ENCODE peak calls at places on chromosomes 2 and 18, in six cellular contexts. X is A549, U is A673, I is ovary, K is endodermal cell, M is MM.1S. E is an unnamed sample.

GRCh38 chr2:11753886-11754704 is 7.7 kb downstream of the LPIN1 start:
- DNase-seq in X (peak; percentile 31), U (peak; percentile 29), M (peak; percentile 87), K (peak; percentile 56), I (no peak), E (no peak)

GRCh38 chr2:213187386-213187785 is 36.0 kb upstream of the IKZF2 start:
- DNase-seq in U (no peak), K (no peak), I (no peak), M (no peak), X (no peak), E (no peak)

GRCh38 chr2:211611061-211611518 is 927.5 kb downstream of the ERBB4 start:
- DNase-seq in I (no peak), U (no peak), X (no peak), M (no peak), K (no peak), E (no peak)

GRCh38 chr2:28709101-28709500 is 42.5 kb upstream of the PPP1CB start:
- DNase-seq in X (no peak), U (no peak), M (no peak), I (no peak), K (no peak), E (peak; percentile 39)

GRCh38 chr18:21391074-21391673 is 149.1 kb downstream of the GREB1L start:
- DNase-seq in M (no peak), K (no peak), I (no peak), X (peak; percentile 4), U (peak; percentile 11), E (no peak)

GRCh38 chr18:42798606-42799005 is 316.9 kb downstream of the RIT2 start:
- DNase-seq in X (no peak), I (no peak), U (no peak), K (peak; percentile 43), M (no peak), E (no peak)

GRCh38 chr2:1798425-1799144 is 54.3 kb upstream of the PXDN start:
- DNase-seq in X (no peak), I (no peak), K (no peak), U (no peak), M (no peak), E (no peak)

GRCh38 chr2:224220581-224221255 is 181.2 kb downstream of the FAM124B start:
- DNase-seq in K (no peak), X (no peak), U (no peak), I (no peak), M (no peak), E (no peak)

GRCh38 chr18:30945769-30946168 is 96.8 kb downstream of the DSC3 start:
- DNase-seq in M (no peak), X (no peak), I (no peak), K (no peak), U (no peak), E (no peak)

GRCh38 chr2:171568085-171568484 is 45.8 kb downstream of the CYBRD1 start:
- DNase-seq in I (no peak), M (no peak), X (no peak), U (peak; percentile 57), K (no peak), E (no peak)

GRCh38 chr2:37874470-37874869 is 50.6 kb upstream of the RMDN2 start:
- DNase-seq in M (no peak), I (no peak), X (no peak), U (no peak), K (no peak), E (no peak)

GRCh38 chr18:35580748-35581534 is 599 bp upstream of the GALNT1 start:
- DNase-seq in M (peak; percentile 75), U (peak; percentile 56), X (no peak), I (peak; percentile 75), K (peak; percentile 85), E (peak; percentile 42)

GRCh38 chr18:3810271-3810670 is 360.3 kb downstream of the TGIF1 start:
- DNase-seq in U (no peak), I (no peak), X (no peak), K (no peak), M (no peak), E (no peak)

GRCh38 chr18:9542924-9543323 is 67.6 kb downstream of the RALBP1 start:
- DNase-seq in X (no peak), I (no peak), U (no peak), M (no peak), K (no peak), E (no peak)

GRCh38 chr18:111292-112014 is 46.9 kb upstream of the USP14 start:
- DNase-seq in K (peak; percentile 85), U (peak; percentile 77), I (peak; percentile 79), M (peak; percentile 78), X (peak; percentile 33), E (peak; percentile 59)
- TF ChIP-seq CTCF in K (no peak), U (no peak), I (no peak), M (no peak), X (no peak), E (no peak)

GRCh38 chr2:219643084-219643473 is 15.6 kb downstream of the SLC4A3 start:
- DNase-seq in K (peak; percentile 46), I (peak; percentile 49), X (no peak), U (no peak), M (no peak), E (no peak)
- H3K4me3 ChIP-seq in K (no peak overlapping the region), I (no peak overlapping the region), X (no peak overlapping the region), U (no peak overlapping the region), M (no peak overlapping the region), E (no peak overlapping the region)

GRCh38 chr18:54690198-54690597 is 99.2 kb downstream of the DYNAP start:
- DNase-seq in M (no peak), I (no peak), U (no peak), K (no peak), X (no peak), E (no peak)
- H3K27ac ChIP-seq in M (no peak overlapping the region), I (no peak overlapping the region), U (no peak overlapping the region), K (no peak overlapping the region), X (no peak overlapping the region), E (no peak overlapping the region)

DNA sequence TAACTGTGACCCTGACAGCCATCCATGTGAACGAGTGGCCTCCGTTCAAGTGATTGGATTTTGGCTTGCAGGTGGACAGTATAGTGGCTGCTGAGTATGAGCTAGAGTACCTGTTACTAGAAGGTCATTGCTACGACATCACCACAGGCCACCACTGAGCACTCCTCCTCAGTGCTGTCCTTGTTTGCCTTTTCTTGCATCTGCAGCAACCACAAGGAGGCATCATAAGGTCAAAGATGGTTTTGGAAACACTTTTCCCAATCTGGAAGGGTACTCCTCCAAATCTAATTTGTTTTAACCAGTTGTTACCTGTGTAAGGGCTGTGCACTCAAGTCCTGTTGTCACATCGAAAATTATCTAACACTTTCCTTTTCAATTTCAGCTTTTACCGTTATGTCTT is 81.2 kb downstream of the UGGT1 start:
- DNase-seq in U (no peak), K (peak; percentile 70), I (no peak), X (no peak), M (no peak), E (no peak)
- TF ChIP-seq CTCF in U (peak; percentile 38), K (peak; percentile 82), I (no peak), X (no peak), M (no peak), E (no peak)

GRCh38 chr18:49071365-49071764 is 120.6 kb upstream of the SMAD7 start:
- DNase-seq in U (no peak), I (no peak), X (no peak), M (no peak), K (no peak), E (no peak)

GRCh38 chr18:49073431-49073830 is 122.7 kb upstream of the SMAD7 start:
- DNase-seq in U (no peak), X (no peak), M (no peak), K (no peak), I (no peak), E (no peak)

GRCh38 chr18:49072940-49073339 is 122.2 kb upstream of the SMAD7 start:
- DNase-seq in M (no peak), I (no peak), K (no peak), U (no peak), X (no peak), E (no peak)

GRCh38 chr18:49071776-49072175 is 121.0 kb upstream of the SMAD7 start:
- DNase-seq in U (no peak), K (no peak), X (no peak), I (no peak), M (no peak), E (no peak)

DNA sequence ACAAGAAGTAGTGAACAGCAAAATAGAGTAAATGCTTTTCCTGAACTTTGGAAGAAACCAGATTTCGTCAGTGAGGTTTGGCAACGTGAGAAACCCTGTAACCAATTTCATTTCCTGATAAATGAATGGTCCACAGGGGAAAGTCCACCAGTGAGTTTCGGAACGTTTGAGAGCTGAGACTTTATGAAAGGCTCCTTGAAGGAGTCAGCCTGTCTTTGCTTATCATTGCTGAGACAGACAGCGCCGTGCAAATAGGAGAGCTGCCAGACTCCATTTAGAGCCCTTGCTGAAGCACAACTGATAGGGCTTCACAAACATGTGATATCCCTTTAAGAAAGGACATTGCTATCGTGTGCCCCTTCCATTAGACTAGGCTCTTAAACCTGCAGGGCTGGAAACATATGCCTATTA is 121.8 kb upstream of the SMAD7 start:
- DNase-seq in U (no peak), X (no peak), M (no peak), I (no peak), K (no peak), E (no peak)
- H3K4me3 ChIP-seq in U (no peak overlapping the region), X (no peak overlapping the region), M (no peak overlapping the region), I (no peak overlapping the region), K (no peak overlapping the region), E (no peak overlapping the region)

DNA sequence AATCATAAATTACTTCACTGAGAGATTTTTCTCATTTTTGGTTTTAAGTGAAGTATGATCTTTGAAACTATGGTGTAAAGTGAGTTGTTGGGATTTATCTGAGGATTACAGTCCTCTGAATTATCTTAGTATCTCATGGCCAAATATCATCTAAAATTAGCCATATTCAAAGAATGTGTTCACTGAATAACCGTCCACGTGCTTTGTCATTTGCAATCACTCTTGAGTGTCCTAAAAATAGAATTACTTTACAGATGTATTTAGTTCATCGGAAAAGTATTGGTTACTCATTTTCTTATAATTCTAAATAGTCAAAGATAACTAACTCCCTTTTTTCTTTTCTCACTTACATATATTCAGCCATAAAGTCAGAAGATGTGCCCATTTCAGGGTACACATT is 141.2 kb downstream of the RTN4 start:
- DNase-seq in K (no peak), U (no peak), M (no peak), I (no peak), X (no peak), E (no peak)
- H3K27ac ChIP-seq in K (no peak overlapping the region), U (no peak overlapping the region), M (no peak overlapping the region), I (no peak overlapping the region), X (no peak overlapping the region), E (no peak overlapping the region)